ENCODE peak calls at places on chromosome 22, in seven cellular contexts. One of them, this sample, is unnamed. For H3K27me3 and H3K4me1, the result is how much of the 10 kb centered on the place peaks cover.

GRCh38 chr22:32411388-32411787 is 659 bp downstream of the RTCB start:
- DNase-seq in lung: no peak
- DNase-seq in aorta: no peak
- DNase-seq in iPS DF 6.9: no peak
- DNase-seq in upper lobe of left lung: no peak
- DNase-seq in heart right ventricle: no peak
- DNase-seq in mesenchymal stem cell: peak
- DNase-seq in this sample: no peak

GRCh38 chr22:20568502-20569058 is 61.2 kb downstream of the MED15 start:
- DNase-seq in heart right ventricle: no peak
- DNase-seq in upper lobe of left lung: no peak
- DNase-seq in iPS DF 6.9: no peak
- DNase-seq in aorta: no peak
- DNase-seq in mesenchymal stem cell: no peak
- DNase-seq in lung: no peak
- DNase-seq in this sample: no peak

GRCh38 chr22:39405346-39406085 is 5.9 kb downstream of the TAB1 start:
- DNase-seq in aorta: peak
- DNase-seq in upper lobe of left lung: peak
- DNase-seq in lung: no peak
- DNase-seq in iPS DF 6.9: no peak
- DNase-seq in mesenchymal stem cell: no peak
- DNase-seq in heart right ventricle: no peak
- DNase-seq in this sample: no peak

GRCh38 chr22:29072193-29072978 is 449 bp upstream of the KREMEN1 start:
- DNase-seq in upper lobe of left lung: peak
- DNase-seq in iPS DF 6.9: peak
- DNase-seq in lung: peak
- DNase-seq in mesenchymal stem cell: peak
- DNase-seq in heart right ventricle: peak
- DNase-seq in aorta: peak
- DNase-seq in this sample: peak

GRCh38 chr22:29147241-29147919 is 58.3 kb upstream of the EMID1 start:
- DNase-seq in heart right ventricle: no peak
- DNase-seq in lung: no peak
- DNase-seq in iPS DF 6.9: no peak
- DNase-seq in aorta: peak
- DNase-seq in upper lobe of left lung: no peak
- DNase-seq in mesenchymal stem cell: no peak
- DNase-seq in this sample: no peak

GRCh38 chr22:41524283-41524682 is 20.0 kb downstream of the POLR3H start:
- DNase-seq in aorta: peak
- DNase-seq in mesenchymal stem cell: peak
- DNase-seq in upper lobe of left lung: no peak
- DNase-seq in lung: peak
- DNase-seq in heart right ventricle: peak
- DNase-seq in iPS DF 6.9: no peak
- DNase-seq in this sample: peak

GRCh38 chr22:27879923-27880322 is 39.1 kb downstream of the PITPNB start:
- DNase-seq in mesenchymal stem cell: peak
- DNase-seq in aorta: no peak
- DNase-seq in lung: no peak
- DNase-seq in upper lobe of left lung: no peak
- DNase-seq in heart right ventricle: no peak
- DNase-seq in iPS DF 6.9: peak
- DNase-seq in this sample: no peak

GRCh38 chr22:38471237-38471636 is 3.3 kb downstream of the KDELR3 start:
- DNase-seq in upper lobe of left lung: no peak
- DNase-seq in heart right ventricle: no peak
- DNase-seq in iPS DF 6.9: no peak
- DNase-seq in mesenchymal stem cell: no peak
- DNase-seq in aorta: peak
- DNase-seq in lung: no peak
- DNase-seq in this sample: no peak

GRCh38 chr22:32623943-32624342 is 149.3 kb downstream of the FBXO7 start:
- DNase-seq in aorta: peak
- DNase-seq in lung: peak
- DNase-seq in iPS DF 6.9: no peak
- DNase-seq in heart right ventricle: peak
- DNase-seq in upper lobe of left lung: no peak
- DNase-seq in mesenchymal stem cell: peak
- DNase-seq in this sample: peak

GRCh38 chr22:22823126-22823804 is 64.4 kb upstream of the IGLL5 start:
- DNase-seq in aorta: no peak
- DNase-seq in mesenchymal stem cell: no peak
- DNase-seq in lung: no peak
- DNase-seq in upper lobe of left lung: no peak
- DNase-seq in heart right ventricle: no peak
- DNase-seq in iPS DF 6.9: no peak
- DNase-seq in this sample: no peak

GRCh38 chr22:50207383-50208031 is 6.7 kb downstream of the SELENOO start:
- DNase-seq in aorta: no peak
- DNase-seq in iPS DF 6.9: no peak
- DNase-seq in heart right ventricle: no peak
- DNase-seq in mesenchymal stem cell: no peak
- DNase-seq in lung: no peak
- DNase-seq in upper lobe of left lung: peak
- DNase-seq in this sample: no peak

GRCh38 chr22:17009640-17010291 is 1.7 kb upstream of the GAB4 start:
- DNase-seq in upper lobe of left lung: no peak
- DNase-seq in iPS DF 6.9: no peak
- DNase-seq in heart right ventricle: no peak
- DNase-seq in mesenchymal stem cell: no peak
- DNase-seq in lung: no peak
- DNase-seq in aorta: peak
- DNase-seq in this sample: no peak

GRCh38 chr22:39090426-39091064 is 6.5 kb upstream of the APOBEC3H start:
- DNase-seq in mesenchymal stem cell: no peak
- DNase-seq in aorta: peak
- DNase-seq in upper lobe of left lung: peak
- DNase-seq in heart right ventricle: no peak
- DNase-seq in iPS DF 6.9: no peak
- DNase-seq in lung: no peak
- DNase-seq in this sample: no peak

GRCh38 chr22:21698430-21699329 is 32.9 kb downstream of the PPIL2 start:
- DNase-seq in aorta: peak
- DNase-seq in heart right ventricle: peak
- DNase-seq in mesenchymal stem cell: peak
- DNase-seq in upper lobe of left lung: no peak
- DNase-seq in lung: no peak
- DNase-seq in iPS DF 6.9: no peak
- DNase-seq in this sample: no peak

GRCh38 chr22:19059481-19060278 is 62.5 kb downstream of the DGCR2 start:
- DNase-seq in mesenchymal stem cell: no peak
- DNase-seq in lung: no peak
- DNase-seq in heart right ventricle: no peak
- DNase-seq in aorta: no peak
- DNase-seq in iPS DF 6.9: no peak
- DNase-seq in upper lobe of left lung: no peak
- DNase-seq in this sample: no peak

GRCh38 chr22:38831166-38831945 is 12.5 kb downstream of the NPTXR start:
- DNase-seq in mesenchymal stem cell: peak
- DNase-seq in iPS DF 6.9: no peak
- DNase-seq in aorta: peak
- DNase-seq in upper lobe of left lung: no peak
- DNase-seq in heart right ventricle: no peak
- DNase-seq in lung: no peak
- DNase-seq in this sample: no peak

GRCh38 chr22:20967697-20968201 is 694 bp downstream of the AIFM3 start:
- DNase-seq in upper lobe of left lung: peak
- DNase-seq in aorta: no peak
- DNase-seq in iPS DF 6.9: no peak
- DNase-seq in lung: no peak
- DNase-seq in mesenchymal stem cell: no peak
- DNase-seq in heart right ventricle: no peak
- DNase-seq in this sample: no peak

GRCh38 chr22:32527756-32528155 is 53.1 kb downstream of the FBXO7 start:
- DNase-seq in upper lobe of left lung: no peak
- DNase-seq in iPS DF 6.9: no peak
- DNase-seq in mesenchymal stem cell: no peak
- DNase-seq in lung: no peak
- DNase-seq in aorta: no peak
- DNase-seq in heart right ventricle: no peak
- DNase-seq in this sample: no peak

GRCh38 chr22:22657712-22658111 is 13.3 kb downstream of the GGTLC2 start:
- DNase-seq in mesenchymal stem cell: no peak
- DNase-seq in aorta: no peak
- DNase-seq in upper lobe of left lung: no peak
- DNase-seq in heart right ventricle: no peak
- DNase-seq in iPS DF 6.9: no peak
- DNase-seq in lung: no peak
- DNase-seq in this sample: no peak

GRCh38 chr22:42719133-42719532 is 1.5 kb downstream of the A4GALT start:
- DNase-seq in iPS DF 6.9: no peak
- DNase-seq in heart right ventricle: no peak
- DNase-seq in lung: no peak
- DNase-seq in aorta: no peak
- DNase-seq in mesenchymal stem cell: peak
- DNase-seq in upper lobe of left lung: no peak
- DNase-seq in this sample: no peak

GRCh38 chr22:42720263-42721044 is at the start of gene A4GALT:
- DNase-seq in iPS DF 6.9: no peak
- DNase-seq in heart right ventricle: no peak
- DNase-seq in lung: no peak
- DNase-seq in upper lobe of left lung: peak
- DNase-seq in mesenchymal stem cell: no peak
- DNase-seq in aorta: peak
- DNase-seq in this sample: no peak

GRCh38 chr22:42719656-42720262 is 911 bp downstream of the A4GALT start:
- DNase-seq in aorta: no peak
- DNase-seq in mesenchymal stem cell: peak
- DNase-seq in lung: no peak
- DNase-seq in upper lobe of left lung: no peak
- DNase-seq in iPS DF 6.9: no peak
- DNase-seq in heart right ventricle: no peak
- DNase-seq in this sample: no peak

GRCh38 chr22:42724062-42724461 is 3.4 kb upstream of the A4GALT start:
- DNase-seq in iPS DF 6.9: no peak
- DNase-seq in upper lobe of left lung: no peak
- DNase-seq in mesenchymal stem cell: no peak
- DNase-seq in lung: no peak
- DNase-seq in aorta: no peak
- DNase-seq in heart right ventricle: no peak
- DNase-seq in this sample: no peak

GRCh38 chr22:42721045-42721434 is 370 bp upstream of the A4GALT start:
- DNase-seq in heart right ventricle: no peak
- DNase-seq in upper lobe of left lung: no peak
- DNase-seq in mesenchymal stem cell: no peak
- DNase-seq in iPS DF 6.9: no peak
- DNase-seq in lung: no peak
- DNase-seq in aorta: no peak
- DNase-seq in this sample: no peak
- H3K27me3 ChIP-seq in heart right ventricle: half or more
- H3K27me3 ChIP-seq in upper lobe of left lung: under half
- H3K27me3 ChIP-seq in mesenchymal stem cell: under half
- H3K27me3 ChIP-seq in iPS DF 6.9: under half
- H3K27me3 ChIP-seq in lung: under half
- H3K27me3 ChIP-seq in aorta: under half
- H3K27me3 ChIP-seq in this sample: under half

GRCh38 chr22:47061226-47061625 is 298.8 kb downstream of the TBC1D22A start:
- DNase-seq in mesenchymal stem cell: no peak
- DNase-seq in aorta: no peak
- DNase-seq in lung: no peak
- DNase-seq in upper lobe of left lung: no peak
- DNase-seq in iPS DF 6.9: no peak
- DNase-seq in heart right ventricle: no peak
- DNase-seq in this sample: no peak
- H3K4me1 ChIP-seq in mesenchymal stem cell: under half
- H3K4me1 ChIP-seq in aorta: under half
- H3K4me1 ChIP-seq in lung: under half
- H3K4me1 ChIP-seq in upper lobe of left lung: under half
- H3K4me1 ChIP-seq in iPS DF 6.9: under half
- H3K4me1 ChIP-seq in heart right ventricle: under half
- H3K4me1 ChIP-seq in this sample: under half

DNA sequence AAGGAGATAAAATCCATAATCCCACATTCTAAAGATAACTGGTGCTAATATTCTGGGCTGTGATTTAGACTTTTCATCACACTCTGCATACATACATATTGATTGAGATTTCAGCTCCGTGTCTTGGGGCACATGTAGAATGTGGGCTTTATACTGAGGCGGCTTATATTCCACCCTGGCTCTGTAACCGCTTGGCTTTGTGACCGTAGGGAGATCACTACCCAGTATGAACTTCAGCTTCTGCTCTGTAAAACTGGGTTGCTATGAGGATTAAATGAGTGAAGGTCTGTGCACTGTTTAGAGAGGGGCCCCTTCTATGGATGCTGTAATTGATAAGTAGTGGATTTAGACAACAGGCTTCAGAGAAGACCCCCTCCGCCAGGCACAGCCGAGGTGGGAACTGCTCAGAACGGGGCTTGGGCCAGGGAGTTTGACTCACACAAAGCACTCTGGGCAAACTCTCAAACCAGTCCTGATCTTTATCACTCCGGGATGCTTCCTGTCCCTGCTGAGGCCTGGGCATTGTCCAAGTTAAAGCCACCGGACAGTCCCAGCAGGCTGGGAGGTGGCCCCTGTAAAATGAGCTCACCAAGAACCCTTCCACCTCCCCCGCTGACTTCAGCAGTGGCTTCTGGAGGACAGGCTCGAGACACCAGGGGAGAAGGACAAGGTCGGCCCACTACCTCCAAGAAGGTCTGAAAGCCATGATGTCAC is 17.2 kb downstream of the KIAA1671 start:
- DNase-seq in aorta: no peak
- DNase-seq in mesenchymal stem cell: peak
- DNase-seq in heart right ventricle: peak
- DNase-seq in iPS DF 6.9: no peak
- DNase-seq in upper lobe of left lung: no peak
- DNase-seq in lung: no peak
- DNase-seq in this sample: peak
- H3K27me3 ChIP-seq in aorta: under half
- H3K27me3 ChIP-seq in mesenchymal stem cell: under half
- H3K27me3 ChIP-seq in heart right ventricle: under half
- H3K27me3 ChIP-seq in iPS DF 6.9: under half
- H3K27me3 ChIP-seq in upper lobe of left lung: under half
- H3K27me3 ChIP-seq in lung: under half
- H3K27me3 ChIP-seq in this sample: under half

GRCh38 chr22:45445031-45445710 is 31.7 kb downstream of the RIBC2 start:
- DNase-seq in lung: no peak
- DNase-seq in aorta: no peak
- DNase-seq in heart right ventricle: no peak
- DNase-seq in iPS DF 6.9: no peak
- DNase-seq in mesenchymal stem cell: no peak
- DNase-seq in upper lobe of left lung: no peak
- DNase-seq in this sample: no peak

GRCh38 chr22:45438364-45438763 is 24.9 kb downstream of the RIBC2 start:
- DNase-seq in mesenchymal stem cell: peak
- DNase-seq in heart right ventricle: no peak
- DNase-seq in lung: no peak
- DNase-seq in aorta: no peak
- DNase-seq in iPS DF 6.9: no peak
- DNase-seq in upper lobe of left lung: no peak
- DNase-seq in this sample: no peak

GRCh38 chr22:45444168-45444567 is 30.7 kb downstream of the RIBC2 start:
- DNase-seq in aorta: no peak
- DNase-seq in lung: no peak
- DNase-seq in iPS DF 6.9: no peak
- DNase-seq in heart right ventricle: no peak
- DNase-seq in mesenchymal stem cell: peak
- DNase-seq in upper lobe of left lung: no peak
- DNase-seq in this sample: no peak

GRCh38 chr22:45441158-45441557 is 27.7 kb downstream of the RIBC2 start:
- DNase-seq in mesenchymal stem cell: peak
- DNase-seq in aorta: no peak
- DNase-seq in heart right ventricle: peak
- DNase-seq in upper lobe of left lung: no peak
- DNase-seq in lung: peak
- DNase-seq in iPS DF 6.9: no peak
- DNase-seq in this sample: no peak

GRCh38 chr22:45442120-45442519 is 28.6 kb downstream of the RIBC2 start:
- DNase-seq in heart right ventricle: no peak
- DNase-seq in aorta: no peak
- DNase-seq in mesenchymal stem cell: no peak
- DNase-seq in upper lobe of left lung: no peak
- DNase-seq in iPS DF 6.9: no peak
- DNase-seq in lung: no peak
- DNase-seq in this sample: no peak
- H3K4me1 ChIP-seq in heart right ventricle: under half
- H3K4me1 ChIP-seq in aorta: under half
- H3K4me1 ChIP-seq in mesenchymal stem cell: under half
- H3K4me1 ChIP-seq in upper lobe of left lung: under half
- H3K4me1 ChIP-seq in iPS DF 6.9: under half
- H3K4me1 ChIP-seq in lung: under half
- H3K4me1 ChIP-seq in this sample: under half

This sample was measured in breast epithelium.